ENCODE peak calls at places on chromosomes 2 and 18, in eight cellular contexts. One of them, this sample, is unnamed.

GRCh38 chr2:178331474-178332431 is 119.2 kb downstream of the PRKRA start:
- DNase-seq in PC-3: no peak
- DNase-seq in HFF-Myc: no peak
- DNase-seq in GM10248: no peak
- DNase-seq in heart right ventricle: no peak
- DNase-seq in stimulated activated CD4-positive, alpha-beta T cell treated with anti-CD3 and anti-CD28 coated beads, Interleukin-4, amount 100 ng/mL, for 24 hours: no peak
- DNase-seq in HFFc6: no peak
- DNase-seq in Calu3: no peak
- DNase-seq in this sample: no peak

GRCh38 chr18:46412831-46413371 is 244.1 kb downstream of the LOXHD1 start:
- DNase-seq in PC-3: no peak
- DNase-seq in HFF-Myc: no peak
- DNase-seq in GM10248: no peak
- DNase-seq in heart right ventricle: no peak
- DNase-seq in stimulated activated CD4-positive, alpha-beta T cell treated with anti-CD3 and anti-CD28 coated beads, Interleukin-4, amount 100 ng/mL, for 24 hours: no peak
- DNase-seq in HFFc6: no peak
- DNase-seq in Calu3: no peak
- DNase-seq in this sample: no peak

GRCh38 chr2:121505005-121505404 is 25.7 kb upstream of the RNU4ATAC start:
- DNase-seq in PC-3: peak
- DNase-seq in HFF-Myc: no peak
- DNase-seq in GM10248: no peak
- DNase-seq in heart right ventricle: no peak
- DNase-seq in stimulated activated CD4-positive, alpha-beta T cell treated with anti-CD3 and anti-CD28 coated beads, Interleukin-4, amount 100 ng/mL, for 24 hours: no peak
- DNase-seq in HFFc6: peak
- DNase-seq in Calu3: no peak
- DNase-seq in this sample: no peak

GRCh38 chr2:47193607-47194006 is 38.5 kb upstream of the STPG4 start:
- DNase-seq in PC-3: no peak
- DNase-seq in HFF-Myc: no peak
- DNase-seq in GM10248: no peak
- DNase-seq in heart right ventricle: no peak
- DNase-seq in stimulated activated CD4-positive, alpha-beta T cell treated with anti-CD3 and anti-CD28 coated beads, Interleukin-4, amount 100 ng/mL, for 24 hours: no peak
- DNase-seq in HFFc6: no peak
- DNase-seq in Calu3: no peak
- DNase-seq in this sample: no peak

GRCh38 chr2:198953328-198953727 is 504.4 kb downstream of the SATB2 start:
- DNase-seq in PC-3: no peak
- DNase-seq in HFF-Myc: no peak
- DNase-seq in GM10248: no peak
- DNase-seq in heart right ventricle: no peak
- DNase-seq in stimulated activated CD4-positive, alpha-beta T cell treated with anti-CD3 and anti-CD28 coated beads, Interleukin-4, amount 100 ng/mL, for 24 hours: no peak
- DNase-seq in HFFc6: no peak
- DNase-seq in Calu3: no peak
- DNase-seq in this sample: no peak

GRCh38 chr2:33342171-33342570 is 134.3 kb upstream of the RASGRP3 start:
- DNase-seq in PC-3: peak
- DNase-seq in HFF-Myc: no peak
- DNase-seq in GM10248: no peak
- DNase-seq in heart right ventricle: no peak
- DNase-seq in stimulated activated CD4-positive, alpha-beta T cell treated with anti-CD3 and anti-CD28 coated beads, Interleukin-4, amount 100 ng/mL, for 24 hours: no peak
- DNase-seq in HFFc6: no peak
- DNase-seq in Calu3: no peak
- DNase-seq in this sample: no peak

GRCh38 chr2:128619471-128620325 is 301.0 kb upstream of the HS6ST1 start:
- DNase-seq in PC-3: no peak
- DNase-seq in HFF-Myc: no peak
- DNase-seq in GM10248: no peak
- DNase-seq in heart right ventricle: no peak
- DNase-seq in stimulated activated CD4-positive, alpha-beta T cell treated with anti-CD3 and anti-CD28 coated beads, Interleukin-4, amount 100 ng/mL, for 24 hours: no peak
- DNase-seq in HFFc6: no peak
- DNase-seq in Calu3: no peak
- DNase-seq in this sample: no peak

GRCh38 chr18:4510709-4511108 is 55.6 kb upstream of the DLGAP1 start:
- DNase-seq in PC-3: no peak
- DNase-seq in HFF-Myc: no peak
- DNase-seq in GM10248: peak
- DNase-seq in heart right ventricle: no peak
- DNase-seq in stimulated activated CD4-positive, alpha-beta T cell treated with anti-CD3 and anti-CD28 coated beads, Interleukin-4, amount 100 ng/mL, for 24 hours: no peak
- DNase-seq in HFFc6: no peak
- DNase-seq in Calu3: no peak
- DNase-seq in this sample: no peak

GRCh38 chr2:225501022-225501421 is 101.5 kb downstream of the NYAP2 start:
- DNase-seq in PC-3: no peak
- DNase-seq in HFF-Myc: no peak
- DNase-seq in GM10248: no peak
- DNase-seq in heart right ventricle: no peak
- DNase-seq in stimulated activated CD4-positive, alpha-beta T cell treated with anti-CD3 and anti-CD28 coated beads, Interleukin-4, amount 100 ng/mL, for 24 hours: no peak
- DNase-seq in HFFc6: no peak
- DNase-seq in Calu3: no peak
- DNase-seq in this sample: no peak

GRCh38 chr2:47654790-47655562 is 128.0 kb upstream of the MSH6 start:
- DNase-seq in PC-3: peak
- DNase-seq in HFF-Myc: no peak
- DNase-seq in GM10248: peak
- DNase-seq in heart right ventricle: no peak
- DNase-seq in stimulated activated CD4-positive, alpha-beta T cell treated with anti-CD3 and anti-CD28 coated beads, Interleukin-4, amount 100 ng/mL, for 24 hours: no peak
- DNase-seq in HFFc6: no peak
- DNase-seq in Calu3: no peak
- DNase-seq in this sample: no peak

GRCh38 chr2:191580581-191580980 is 97.4 kb upstream of the NABP1 start:
- DNase-seq in PC-3: peak
- DNase-seq in HFF-Myc: no peak
- DNase-seq in GM10248: no peak
- DNase-seq in heart right ventricle: no peak
- DNase-seq in stimulated activated CD4-positive, alpha-beta T cell treated with anti-CD3 and anti-CD28 coated beads, Interleukin-4, amount 100 ng/mL, for 24 hours: no peak
- DNase-seq in HFFc6: no peak
- DNase-seq in Calu3: no peak
- DNase-seq in this sample: no peak

GRCh38 chr18:77115461-77115907 is 17.1 kb downstream of the MBP start:
- DNase-seq in PC-3: no peak
- DNase-seq in HFF-Myc: no peak
- DNase-seq in GM10248: no peak
- DNase-seq in heart right ventricle: no peak
- DNase-seq in stimulated activated CD4-positive, alpha-beta T cell treated with anti-CD3 and anti-CD28 coated beads, Interleukin-4, amount 100 ng/mL, for 24 hours: no peak
- DNase-seq in HFFc6: no peak
- DNase-seq in Calu3: peak
- DNase-seq in this sample: no peak

GRCh38 chr2:232336241-232336736 is 42.3 kb upstream of the ALPP start:
- DNase-seq in PC-3: no peak
- DNase-seq in HFF-Myc: no peak
- DNase-seq in GM10248: no peak
- DNase-seq in heart right ventricle: no peak
- DNase-seq in stimulated activated CD4-positive, alpha-beta T cell treated with anti-CD3 and anti-CD28 coated beads, Interleukin-4, amount 100 ng/mL, for 24 hours: no peak
- DNase-seq in HFFc6: no peak
- DNase-seq in Calu3: no peak
- DNase-seq in this sample: no peak

GRCh38 chr2:26002617-26003310 is 20.5 kb upstream of the KIF3C start:
- DNase-seq in PC-3: no peak
- DNase-seq in HFF-Myc: no peak
- DNase-seq in GM10248: no peak
- DNase-seq in heart right ventricle: no peak
- DNase-seq in stimulated activated CD4-positive, alpha-beta T cell treated with anti-CD3 and anti-CD28 coated beads, Interleukin-4, amount 100 ng/mL, for 24 hours: no peak
- DNase-seq in HFFc6: no peak
- DNase-seq in Calu3: no peak
- DNase-seq in this sample: no peak

GRCh38 chr18:49920731-49921130 is 107.4 kb upstream of the ACAA2 start:
- DNase-seq in PC-3: peak
- DNase-seq in HFF-Myc: no peak
- DNase-seq in GM10248: no peak
- DNase-seq in heart right ventricle: no peak
- DNase-seq in stimulated activated CD4-positive, alpha-beta T cell treated with anti-CD3 and anti-CD28 coated beads, Interleukin-4, amount 100 ng/mL, for 24 hours: no peak
- DNase-seq in HFFc6: no peak
- DNase-seq in Calu3: no peak
- DNase-seq in this sample: no peak

GRCh38 chr2:199851499-199851816 is 466 bp upstream of the FTCDNL1 start:
- DNase-seq in PC-3: no peak
- DNase-seq in HFF-Myc: no peak
- DNase-seq in GM10248: no peak
- DNase-seq in heart right ventricle: no peak
- DNase-seq in stimulated activated CD4-positive, alpha-beta T cell treated with anti-CD3 and anti-CD28 coated beads, Interleukin-4, amount 100 ng/mL, for 24 hours: no peak
- DNase-seq in HFFc6: no peak
- DNase-seq in Calu3: no peak
- DNase-seq in this sample: no peak

GRCh38 chr2:234682492-234683228 is 185.8 kb upstream of the ARL4C start:
- DNase-seq in PC-3: no peak
- DNase-seq in HFF-Myc: no peak
- DNase-seq in GM10248: no peak
- DNase-seq in heart right ventricle: no peak
- DNase-seq in stimulated activated CD4-positive, alpha-beta T cell treated with anti-CD3 and anti-CD28 coated beads, Interleukin-4, amount 100 ng/mL, for 24 hours: no peak
- DNase-seq in HFFc6: no peak
- DNase-seq in Calu3: no peak
- DNase-seq in this sample: no peak

GRCh38 chr18:13223341-13224148 is 5.0 kb downstream of the LDLRAD4 start:
- DNase-seq in PC-3: no peak
- DNase-seq in HFF-Myc: no peak
- DNase-seq in GM10248: no peak
- DNase-seq in heart right ventricle: peak
- DNase-seq in stimulated activated CD4-positive, alpha-beta T cell treated with anti-CD3 and anti-CD28 coated beads, Interleukin-4, amount 100 ng/mL, for 24 hours: no peak
- DNase-seq in HFFc6: no peak
- DNase-seq in Calu3: no peak
- DNase-seq in this sample: no peak

GRCh38 chr2:81324046-81324445 is 1019.5 kb upstream of the LRRTM1 start:
- DNase-seq in PC-3: peak
- DNase-seq in HFF-Myc: no peak
- DNase-seq in GM10248: no peak
- DNase-seq in heart right ventricle: no peak
- DNase-seq in stimulated activated CD4-positive, alpha-beta T cell treated with anti-CD3 and anti-CD28 coated beads, Interleukin-4, amount 100 ng/mL, for 24 hours: no peak
- DNase-seq in HFFc6: no peak
- DNase-seq in Calu3: no peak
- DNase-seq in this sample: no peak

GRCh38 chr2:152518656-152519580 is 183.9 kb downstream of the FMNL2 start:
- DNase-seq in PC-3: no peak
- DNase-seq in HFF-Myc: no peak
- DNase-seq in GM10248: no peak
- DNase-seq in heart right ventricle: no peak
- DNase-seq in stimulated activated CD4-positive, alpha-beta T cell treated with anti-CD3 and anti-CD28 coated beads, Interleukin-4, amount 100 ng/mL, for 24 hours: no peak
- DNase-seq in HFFc6: no peak
- DNase-seq in Calu3: no peak
- DNase-seq in this sample: no peak

GRCh38 chr2:70975237-70975636 is 3.2 kb upstream of the ANKRD53 start:
- DNase-seq in PC-3: no peak
- DNase-seq in HFF-Myc: no peak
- DNase-seq in GM10248: no peak
- DNase-seq in heart right ventricle: no peak
- DNase-seq in stimulated activated CD4-positive, alpha-beta T cell treated with anti-CD3 and anti-CD28 coated beads, Interleukin-4, amount 100 ng/mL, for 24 hours: no peak
- DNase-seq in HFFc6: no peak
- DNase-seq in Calu3: no peak
- DNase-seq in this sample: no peak

GRCh38 chr2:233689498-233689897 is 3.2 kb upstream of the UGT1A6 start:
- DNase-seq in PC-3: peak
- DNase-seq in HFF-Myc: no peak
- DNase-seq in GM10248: no peak
- DNase-seq in heart right ventricle: no peak
- DNase-seq in stimulated activated CD4-positive, alpha-beta T cell treated with anti-CD3 and anti-CD28 coated beads, Interleukin-4, amount 100 ng/mL, for 24 hours: no peak
- DNase-seq in HFFc6: no peak
- DNase-seq in Calu3: no peak
- DNase-seq in this sample: no peak

GRCh38 chr2:44836174-44836573 is 105.3 kb upstream of the SIX3 start:
- DNase-seq in PC-3: no peak
- DNase-seq in HFF-Myc: no peak
- DNase-seq in GM10248: no peak
- DNase-seq in heart right ventricle: no peak
- DNase-seq in stimulated activated CD4-positive, alpha-beta T cell treated with anti-CD3 and anti-CD28 coated beads, Interleukin-4, amount 100 ng/mL, for 24 hours: peak
- DNase-seq in HFFc6: no peak
- DNase-seq in Calu3: no peak
- DNase-seq in this sample: no peak

GRCh38 chr2:224156436-224156835 is 117.3 kb upstream of the SERPINE2 start:
- DNase-seq in PC-3: no peak
- DNase-seq in HFF-Myc: no peak
- DNase-seq in GM10248: no peak
- DNase-seq in heart right ventricle: no peak
- DNase-seq in stimulated activated CD4-positive, alpha-beta T cell treated with anti-CD3 and anti-CD28 coated beads, Interleukin-4, amount 100 ng/mL, for 24 hours: no peak
- DNase-seq in HFFc6: no peak
- DNase-seq in Calu3: no peak
- DNase-seq in this sample: no peak

GRCh38 chr2:154963509-154963908 is 265.0 kb downstream of the KCNJ3 start:
- DNase-seq in PC-3: no peak
- DNase-seq in HFF-Myc: no peak
- DNase-seq in GM10248: no peak
- DNase-seq in heart right ventricle: no peak
- DNase-seq in stimulated activated CD4-positive, alpha-beta T cell treated with anti-CD3 and anti-CD28 coated beads, Interleukin-4, amount 100 ng/mL, for 24 hours: no peak
- DNase-seq in HFFc6: no peak
- DNase-seq in Calu3: no peak
- DNase-seq in this sample: no peak

GRCh38 chr2:59947917-59948534 is 605.4 kb downstream of the BCL11A start:
- DNase-seq in PC-3: no peak
- DNase-seq in HFF-Myc: no peak
- DNase-seq in GM10248: no peak
- DNase-seq in heart right ventricle: no peak
- DNase-seq in stimulated activated CD4-positive, alpha-beta T cell treated with anti-CD3 and anti-CD28 coated beads, Interleukin-4, amount 100 ng/mL, for 24 hours: no peak
- DNase-seq in HFFc6: no peak
- DNase-seq in Calu3: no peak
- DNase-seq in this sample: no peak

GRCh38 chr2:235576337-235576910 is 82.6 kb downstream of the AGAP1 start:
- DNase-seq in PC-3: peak
- DNase-seq in HFF-Myc: no peak
- DNase-seq in GM10248: no peak
- DNase-seq in heart right ventricle: no peak
- DNase-seq in stimulated activated CD4-positive, alpha-beta T cell treated with anti-CD3 and anti-CD28 coated beads, Interleukin-4, amount 100 ng/mL, for 24 hours: no peak
- DNase-seq in HFFc6: no peak
- DNase-seq in Calu3: no peak
- DNase-seq in this sample: no peak

GRCh38 chr18:26164571-26164970 is 30.9 kb downstream of the PSMA8 start:
- DNase-seq in PC-3: no peak
- DNase-seq in HFF-Myc: no peak
- DNase-seq in GM10248: no peak
- DNase-seq in heart right ventricle: no peak
- DNase-seq in stimulated activated CD4-positive, alpha-beta T cell treated with anti-CD3 and anti-CD28 coated beads, Interleukin-4, amount 100 ng/mL, for 24 hours: no peak
- DNase-seq in HFFc6: no peak
- DNase-seq in Calu3: no peak
- DNase-seq in this sample: no peak

GRCh38 chr18:59996370-59996966 is 96.7 kb downstream of the PMAIP1 start:
- DNase-seq in PC-3: peak
- DNase-seq in HFF-Myc: no peak
- DNase-seq in GM10248: peak
- DNase-seq in heart right ventricle: no peak
- DNase-seq in stimulated activated CD4-positive, alpha-beta T cell treated with anti-CD3 and anti-CD28 coated beads, Interleukin-4, amount 100 ng/mL, for 24 hours: no peak
- DNase-seq in HFFc6: peak
- DNase-seq in Calu3: peak
- DNase-seq in this sample: peak

This sample was measured in AG09319.